ENCODE peak calls at places on chromosomes 2 and 18, in six cellular contexts. K, M, G, C, S and I are unnamed samples.

GRCh38 chr2:215002500-215002899 is 135.9 kb downstream of the ABCA12 start:
- DNase-seq in K (no peak), G (peak; percentile 29), M (no peak), S (peak; percentile 33), C (peak; percentile 49), I (no peak)

GRCh38 chr2:219001577-219002394 is 8.6 kb upstream of the CRYBA2 start:
- DNase-seq in G (no peak), K (no peak), M (no peak), C (no peak), S (no peak), I (peak; percentile 13)

GRCh38 chr2:130864830-130865229 is 28.1 kb downstream of the ARHGEF4 start:
- DNase-seq in C (peak; percentile 13), S (peak; percentile 84), K (no peak), G (peak; percentile 44), M (no peak), I (peak; percentile 77)

GRCh38 chr18:75204262-75204977 is 4.5 kb downstream of the PTGR3 start:
- DNase-seq in G (no peak), S (no peak), M (no peak), C (no peak), K (no peak), I (no peak)

GRCh38 chr2:219551412-219551811 is 7.6 kb downstream of the TMEM198 start:
- DNase-seq in C (no peak), M (no peak), G (peak; percentile 64), S (no peak), K (peak; percentile 62), I (no peak)

GRCh38 chr2:187155472-187155871 is 292.6 kb downstream of the CALCRL start:
- DNase-seq in S (no peak), C (no peak), G (no peak), K (no peak), M (no peak), I (no peak)

GRCh38 chr2:70247364-70248144 is 874 bp downstream of the TIA1 start:
- DNase-seq in G (no peak), M (no peak), S (no peak), K (no peak), C (no peak), I (no peak)

GRCh38 chr2:201999289-201999688 is 34.4 kb upstream of the FZD7 start:
- DNase-seq in C (no peak), S (no peak), M (no peak), K (no peak), G (peak; percentile 28), I (no peak)

GRCh38 chr2:196259507-196260481 is 88.4 kb upstream of the STK17B start:
- DNase-seq in K (peak; percentile 76), G (peak; percentile 74), C (peak; percentile 78), M (no peak), S (no peak), I (peak; percentile 61)

GRCh38 chr2:235765181-235765820 is 271.5 kb downstream of the AGAP1 start:
- DNase-seq in C (no peak), G (peak; percentile 74), S (peak; percentile 82), K (peak; percentile 80), M (no peak), I (no peak)

GRCh38 chr2:46518848-46519247 is 39.5 kb downstream of the TMEM247 start:
- DNase-seq in G (no peak), K (no peak), C (no peak), M (no peak), S (no peak), I (no peak)

GRCh38 chr18:21281611-21282010 is 39.6 kb downstream of the GREB1L start:
- DNase-seq in K (no peak), C (no peak), M (no peak), S (no peak), G (no peak), I (no peak)

GRCh38 chr2:96952976-96953610 is 33.3 kb downstream of the FAM178B start:
- DNase-seq in M (no peak), G (no peak), C (no peak), K (no peak), S (no peak), I (no peak)

GRCh38 chr2:63050916-63051794 is 525 bp downstream of the OTX1 start:
- DNase-seq in S (no peak), G (no peak), C (no peak), M (no peak), K (no peak), I (no peak)

GRCh38 chr2:62393293-62393692 is 112.7 kb downstream of the TMEM17 start:
- DNase-seq in C (no peak), M (no peak), G (no peak), K (no peak), S (no peak), I (no peak)

GRCh38 chr2:225157052-225157451 is 114.8 kb upstream of the DOCK10 start:
- DNase-seq in K (no peak), C (no peak), M (no peak), S (no peak), G (no peak), I (no peak)

GRCh38 chr2:102839668-102840388 is 78.0 kb downstream of the TMEM182 start:
- DNase-seq in C (peak; percentile 71), M (peak; percentile 34), G (no peak), S (no peak), K (no peak), I (no peak)

GRCh38 chr2:13414907-13415306 is 698.2 kb downstream of the TRIB2 start:
- DNase-seq in G (no peak), K (no peak), M (no peak), S (no peak), C (no peak), I (no peak)

GRCh38 chr2:235493402-235493774 is 455 bp upstream of the AGAP1 start:
- DNase-seq in S (no peak), K (no peak), M (no peak), G (peak; percentile 40), C (no peak), I (no peak)

GRCh38 chr2:23620841-23621341 is 235.9 kb downstream of the KLHL29 start:
- DNase-seq in K (no peak), M (no peak), C (no peak), G (no peak), S (no peak), I (no peak)